ENCODE peak calls at places on chromosome 21, in four cellular contexts. P is left cardiac atrium, X is fibroblast of pulmonary artery, M is hepatocyte. Z is an unnamed sample.

GRCh38 chr21:26946744-26947446 is 20.0 kb downstream of the ADAMTS5 start:
- DNase-seq in M (no peak), P (no peak), X (no peak), Z (no peak)

GRCh38 chr21:26082549-26082948 is 88.0 kb downstream of the APP start:
- DNase-seq in M (no peak), X (no peak), P (no peak), Z (no peak)

GRCh38 chr21:32728455-32729237 is 833 bp upstream of the SYNJ1 start:
- DNase-seq in M (no peak), P (no peak), X (no peak), Z (no peak)

GRCh38 chr21:44684077-44684476 is 2.1 kb upstream of the KRTAP12-1 start:
- DNase-seq in P (no peak), X (no peak), M (no peak), Z (no peak)

GRCh38 chr21:28568692-28569091 is 424.0 kb downstream of the LTN1 start:
- DNase-seq in M (no peak), P (no peak), X (no peak), Z (no peak)

GRCh38 chr21:44427241-44428120 is 27.8 kb upstream of the LRRC3 start:
- DNase-seq in M (no peak), P (no peak), X (no peak), Z (no peak)

GRCh38 chr21:45990741-45991605 is 9.4 kb downstream of the COL6A1 start:
- DNase-seq in X (no peak), M (no peak), P (no peak), Z (no peak)

GRCh38 chr21:38956791-38957571 is 151.3 kb downstream of the ETS2 start:
- DNase-seq in P (peak), M (peak), X (no peak), Z (no peak)

GRCh38 chr21:44489962-44490361 is 34.7 kb downstream of the LRRC3 start:
- DNase-seq in M (no peak), X (no peak), P (no peak), Z (no peak)

GRCh38 chr21:46122241-46122671 is 24.3 kb downstream of the COL6A2 start:
- DNase-seq in X (peak), M (no peak), P (peak), Z (no peak)

GRCh38 chr21:41742073-41742875 is 24.6 kb downstream of the RIPK4 start:
- DNase-seq in X (no peak), P (no peak), M (no peak), Z (no peak)

GRCh38 chr21:41753001-41753725 is 13.7 kb downstream of the RIPK4 start:
- DNase-seq in P (no peak), M (no peak), X (no peak), Z (no peak)

GRCh38 chr21:28883931-28884330 is 108.7 kb downstream of the LTN1 start:
- DNase-seq in M (no peak), P (no peak), X (no peak), Z (no peak)

GRCh38 chr21:43717967-43718871 is 710 bp upstream of the PDXK start:
- DNase-seq in X (no peak), P (peak), M (no peak), Z (no peak)

GRCh38 chr21:37800122-37800455 is 116.2 kb downstream of the KCNJ6 start:
- DNase-seq in P (no peak), M (no peak), X (peak), Z (no peak)

GRCh38 chr21:46071082-46071481 is 26.8 kb upstream of the COL6A2 start:
- DNase-seq in X (no peak), M (no peak), P (no peak), Z (no peak)

GRCh38 chr21:27196651-27197050 is 229.8 kb upstream of the ADAMTS5 start:
- DNase-seq in X (no peak), M (no peak), P (no peak), Z (no peak)

GRCh38 chr21:21373969-21374368 is 375.8 kb downstream of the NCAM2 start:
- DNase-seq in P (no peak), M (no peak), X (peak), Z (no peak)

GRCh38 chr21:44397431-44398031 is 44.1 kb downstream of the TRPM2 start:
- DNase-seq in P (no peak), M (no peak), X (no peak), Z (no peak)

GRCh38 chr21:45207839-45208626 is 79.7 kb downstream of the POFUT2 start:
- DNase-seq in M (no peak), P (no peak), X (no peak), Z (no peak)

GRCh38 chr21:44439211-44439600 is 16.1 kb upstream of the LRRC3 start:
- DNase-seq in P (peak), M (no peak), X (no peak), Z (no peak)

GRCh38 chr21:45525153-45525909 is 16.9 kb downstream of the SLC19A1 start:
- DNase-seq in X (no peak), M (peak), P (peak), Z (no peak)

GRCh38 chr21:35559128-35559831 is 501.0 kb downstream of the SETD4 start:
- DNase-seq in X (peak), P (no peak), M (peak), Z (peak)

GRCh38 chr21:42609806-42610205 is 43.6 kb upstream of the PDE9A start:
- DNase-seq in X (no peak), P (no peak), M (no peak), Z (no peak)

GRCh38 chr21:33071878-33072306 is 2.0 kb downstream of the OLIG1 start:
- DNase-seq in X (peak), P (no peak), M (no peak), Z (no peak)

GRCh38 chr21:34695434-34695833 is 26.6 kb downstream of the CLIC6 start:
- DNase-seq in P (no peak), X (no peak), M (no peak), Z (no peak)

GRCh38 chr21:28632718-28633408 is 359.8 kb downstream of the LTN1 start:
- DNase-seq in X (peak), P (no peak), M (no peak), Z (no peak)

GRCh38 chr21:33230518-33231324 is 983 bp downstream of the IFNAR2 start:
- DNase-seq in M (peak), X (peak), P (peak), Z (no peak)

GRCh38 chr21:14901482-14901958 is 163.3 kb downstream of the NRIP1 start:
- DNase-seq in M (no peak), P (no peak), X (no peak), Z (no peak)

GRCh38 chr21:37796011-37796410 is 120.2 kb downstream of the KCNJ6 start:
- DNase-seq in X (no peak), P (no peak), M (no peak), Z (no peak)

GRCh38 chr21:39518055-39518844 is 66.5 kb downstream of the SH3BGR start:
- DNase-seq in X (peak), M (peak), P (peak), Z (no peak)

Z was measured in smooth muscle cell of the brain vasculature.